ENCODE peak calls at places on chromosomes 4 and X, in five cellular contexts. R, T, K, M and H are unnamed samples.

GRCh38 chrX:42496239-42496638 is 281.7 kb downstream of the PPP1R2C start:
- DNase-seq in R (no peak), T (no peak), K (no peak), M (peak; percentile 0), H (no peak)

GRCh38 chr4:108135549-108136209 is 33.1 kb downstream of the LEF1 start:
- DNase-seq in R (no peak), T (peak; percentile 15), K (no peak), M (no peak), H (no peak)

GRCh38 chr4:105102026-105102425 is 44.6 kb upstream of the TET2 start:
- DNase-seq in R (no peak), T (no peak), K (no peak), M (no peak), H (no peak)

GRCh38 chr4:15361529-15361928 is 66.3 kb upstream of the C1QTNF7 start:
- DNase-seq in R (no peak), T (no peak), K (no peak), M (no peak), H (no peak)

GRCh38 chr4:74934822-74935326 is 2.0 kb downstream of the PARM1 start:
- DNase-seq in R (no peak), T (no peak), K (no peak), M (no peak), H (no peak)

GRCh38 chr4:37652747-37653527 is 33.2 kb downstream of the RELL1 start:
- DNase-seq in R (no peak), T (no peak), K (no peak), M (no peak), H (no peak)

GRCh38 chr4:173494013-173494970 is 35.7 kb downstream of the HAND2 start:
- DNase-seq in R (no peak), T (peak; percentile 47), K (peak; percentile 58), M (peak; percentile 77), H (peak; percentile 19)

GRCh38 chr4:123603165-123603564 is 206.6 kb downstream of the SPRY1 start:
- DNase-seq in R (no peak), T (no peak), K (peak; percentile 47), M (peak; percentile 52), H (no peak)

GRCh38 chrX:137565921-137566745 is at the start of gene ZIC3:
- DNase-seq in R (no peak), T (peak; percentile 19), K (no peak), M (peak; percentile 88), H (no peak)

GRCh38 chr4:129240816-129241215 is 144.9 kb downstream of the C4orf33 start:
- DNase-seq in R (no peak), T (no peak), K (no peak), M (peak; percentile 32), H (no peak)

GRCh38 chrX:42615161-42615563 is 162.8 kb downstream of the PPP1R2C start:
- DNase-seq in R (no peak), T (no peak), K (peak; percentile 3), M (no peak), H (no peak)

GRCh38 chr4:183130328-183131155 is 31.5 kb downstream of the WWC2 start:
- DNase-seq in R (no peak), T (peak; percentile 78), K (peak; percentile 36), M (peak; percentile 52), H (no peak)

GRCh38 chr4:48127882-48128394 is 6.1 kb downstream of the TXK start:
- DNase-seq in R (peak; percentile 65), T (peak; percentile 48), K (peak; percentile 97), M (peak; percentile 94), H (peak; percentile 51)

GRCh38 chr4:145907363-145907762 is 31.3 kb downstream of the ZNF827 start:
- DNase-seq in R (no peak), T (no peak), K (no peak), M (peak; percentile 47), H (no peak)

GRCh38 chr4:151604238-151604637 is 156.6 kb downstream of the GATB start:
- DNase-seq in R (no peak), T (no peak), K (peak; percentile 19), M (peak; percentile 71), H (no peak)

GRCh38 chr4:128853741-128854140 is 44.2 kb downstream of the JADE1 start:
- DNase-seq in R (no peak), T (no peak), K (no peak), M (peak; percentile 56), H (no peak)

GRCh38 chr4:64713256-64713840 is 304.1 kb upstream of the TECRL start:
- DNase-seq in R (no peak), T (no peak), K (peak; percentile 2), M (peak; percentile 45), H (no peak)

GRCh38 chrX:9473708-9474107 is 8.8 kb downstream of the TBL1X start:
- DNase-seq in R (no peak), T (no peak), K (no peak), M (no peak), H (no peak)